ENCODE peak calls at places on chromosomes 3 and 15, in six cellular contexts. C is CD8-positive, alpha-beta T cell; I is PC-3; H is choroid plexus epithelial cell; N is neural progenitor cell; Q is heart left ventricle. W is an unnamed sample.

GRCh38 chr3:95750097-95750496 is 1064.3 kb upstream of the EPHA6 start:
- DNase-seq in Q (no peak), C (no peak), H (no peak), I (no peak), N (no peak), W (no peak)

GRCh38 chr15:80945605-80946004 is 44.0 kb downstream of the MESD start:
- DNase-seq in Q (no peak), C (no peak), I (no peak), H (peak; percentile 37), N (no peak), W (no peak)

GRCh38 chr3:129684270-129684669 is 77.8 kb upstream of the PLXND1 start:
- DNase-seq in Q (no peak), H (no peak), C (no peak), N (no peak), I (no peak), W (no peak)

GRCh38 chr3:152183473-152183872 is 85.3 kb upstream of the MBNL1 start:
- DNase-seq in I (peak; percentile 51), N (peak; percentile 64), C (peak; percentile 58), H (peak; percentile 73), Q (no peak), W (no peak)

GRCh38 chr15:69607101-69607500 is 154.5 kb downstream of the RPLP1 start:
- DNase-seq in Q (no peak), N (peak; percentile 31), I (no peak), H (peak; percentile 37), C (no peak), W (no peak)

GRCh38 chr3:34683851-34684250 is 885.4 kb downstream of the PDCD6IP start:
- DNase-seq in H (peak; percentile 70), Q (no peak), N (peak; percentile 79), I (peak; percentile 71), C (peak; percentile 18), W (no peak)

GRCh38 chr3:129525341-129525968 is 3.0 kb upstream of the RHO start:
- DNase-seq in N (no peak), C (no peak), Q (no peak), H (peak; percentile 57), I (no peak), W (no peak)

GRCh38 chr3:73107788-73108187 is 46.3 kb downstream of the EBLN2 start:
- DNase-seq in H (no peak), I (no peak), Q (no peak), N (no peak), C (no peak), W (no peak)

GRCh38 chr15:70783610-70784021 is 20.3 kb upstream of the UACA start:
- DNase-seq in Q (no peak), H (peak; percentile 60), N (no peak), I (peak; percentile 80), C (no peak), W (no peak)

GRCh38 chr3:4417449-4417848 is 49.6 kb downstream of the SUMF1 start:
- DNase-seq in H (peak; percentile 89), Q (no peak), C (no peak), I (peak; percentile 55), N (no peak), W (no peak)

GRCh38 chr15:90075420-90076289 is 26.6 kb downstream of the IDH2 start:
- DNase-seq in N (no peak), H (no peak), I (peak; percentile 52), C (no peak), Q (no peak), W (no peak)

GRCh38 chr3:40057077-40057476 is 247.7 kb downstream of the MYRIP start:
- DNase-seq in N (no peak), I (no peak), H (no peak), Q (no peak), C (no peak), W (no peak)

GRCh38 chr15:70260096-70260495 is 162.4 kb upstream of the TLE3 start:
- DNase-seq in I (no peak), N (no peak), C (no peak), Q (no peak), H (no peak), W (no peak)

GRCh38 chr3:160564949-160565441 is 376 bp downstream of the KPNA4 start:
- DNase-seq in Q (peak; percentile 84), C (peak; percentile 64), N (peak; percentile 86), I (peak; percentile 52), H (peak; percentile 69), W (peak; percentile 10)

GRCh38 chr3:115913069-115913686 is 289.9 kb downstream of the GAP43 start:
- DNase-seq in N (no peak), I (peak; percentile 50), Q (no peak), H (peak; percentile 47), C (no peak), W (no peak)

GRCh38 chr15:42679285-42680141 is 57.4 kb downstream of the CDAN1 start:
- DNase-seq in Q (no peak), H (no peak), C (no peak), I (peak; percentile 43), N (no peak), W (no peak)

GRCh38 chr15:68598171-68599152 is 19.7 kb downstream of the CORO2B start:
- DNase-seq in C (no peak), N (no peak), I (no peak), H (no peak), Q (no peak), W (no peak)

GRCh38 chr3:119427669-119428068 is 35.7 kb downstream of the TMEM39A start:
- DNase-seq in H (no peak), N (peak; percentile 11), Q (no peak), I (no peak), C (no peak), W (no peak)

GRCh38 chr3:194607592-194608386 is 25.4 kb downstream of the TMEM44 start:
- DNase-seq in Q (no peak), C (no peak), N (no peak), H (no peak), I (no peak), W (no peak)

GRCh38 chr15:81752149-81752942 is 293.5 kb downstream of the MEX3B start:
- DNase-seq in H (peak; percentile 28), N (peak; percentile 41), C (no peak), I (peak; percentile 11), Q (no peak), W (no peak)

GRCh38 chr15:34588046-34588674 is 4.7 kb upstream of the GOLGA8B start:
- DNase-seq in N (peak; percentile 75), Q (no peak), I (peak; percentile 80), H (peak; percentile 91), C (peak; percentile 62), W (no peak)
- H3K4me3 ChIP-seq in N (peak overlapping the region; percentile 33), Q (peak overlapping the region; percentile 29), I (peak overlapping the region; percentile 58), H (peak overlapping the region; percentile 49), C (no peak overlapping the region), W (no peak overlapping the region)

GRCh38 chr3:132573657-132574260 is 23.3 kb upstream of the ACKR4 start:
- DNase-seq in Q (no peak), I (no peak), H (no peak), N (no peak), C (no peak), W (no peak)

GRCh38 chr3:132568427-132568826 is 28.6 kb upstream of the ACKR4 start:
- DNase-seq in C (no peak), Q (no peak), I (no peak), H (no peak), N (no peak), W (no peak)

GRCh38 chr3:132570011-132570410 is 27.1 kb upstream of the ACKR4 start:
- DNase-seq in C (no peak), H (no peak), N (no peak), I (no peak), Q (no peak), W (no peak)

GRCh38 chr3:132569153-132569552 is 27.9 kb upstream of the ACKR4 start:
- DNase-seq in C (no peak), H (no peak), I (no peak), Q (no peak), N (no peak), W (no peak)

GRCh38 chr3:132569580-132569979 is 27.5 kb upstream of the ACKR4 start:
- DNase-seq in N (no peak), H (no peak), I (no peak), C (no peak), Q (no peak), W (no peak)
- H3K4me3 ChIP-seq in N (no peak overlapping the region), H (no peak overlapping the region), I (no peak overlapping the region), C (no peak overlapping the region), Q (no peak overlapping the region), W (no peak overlapping the region)

GRCh38 chr3:100527347-100527735 is 34.9 kb downstream of the TMEM45A start:
- DNase-seq in H (no peak), I (no peak), C (no peak), Q (no peak), N (no peak), W (no peak)

GRCh38 chr3:100522125-100522524 is 29.7 kb downstream of the TMEM45A start:
- DNase-seq in C (no peak), H (no peak), Q (no peak), I (no peak), N (no peak), W (no peak)

GRCh38 chr3:100526613-100527346 is 34.4 kb downstream of the TMEM45A start:
- DNase-seq in N (no peak), I (no peak), C (no peak), Q (no peak), H (peak; percentile 6), W (no peak)

GRCh38 chr3:100523050-100523760 is 30.8 kb downstream of the TMEM45A start:
- DNase-seq in I (no peak), H (no peak), N (no peak), C (no peak), Q (no peak), W (no peak)

DNA sequence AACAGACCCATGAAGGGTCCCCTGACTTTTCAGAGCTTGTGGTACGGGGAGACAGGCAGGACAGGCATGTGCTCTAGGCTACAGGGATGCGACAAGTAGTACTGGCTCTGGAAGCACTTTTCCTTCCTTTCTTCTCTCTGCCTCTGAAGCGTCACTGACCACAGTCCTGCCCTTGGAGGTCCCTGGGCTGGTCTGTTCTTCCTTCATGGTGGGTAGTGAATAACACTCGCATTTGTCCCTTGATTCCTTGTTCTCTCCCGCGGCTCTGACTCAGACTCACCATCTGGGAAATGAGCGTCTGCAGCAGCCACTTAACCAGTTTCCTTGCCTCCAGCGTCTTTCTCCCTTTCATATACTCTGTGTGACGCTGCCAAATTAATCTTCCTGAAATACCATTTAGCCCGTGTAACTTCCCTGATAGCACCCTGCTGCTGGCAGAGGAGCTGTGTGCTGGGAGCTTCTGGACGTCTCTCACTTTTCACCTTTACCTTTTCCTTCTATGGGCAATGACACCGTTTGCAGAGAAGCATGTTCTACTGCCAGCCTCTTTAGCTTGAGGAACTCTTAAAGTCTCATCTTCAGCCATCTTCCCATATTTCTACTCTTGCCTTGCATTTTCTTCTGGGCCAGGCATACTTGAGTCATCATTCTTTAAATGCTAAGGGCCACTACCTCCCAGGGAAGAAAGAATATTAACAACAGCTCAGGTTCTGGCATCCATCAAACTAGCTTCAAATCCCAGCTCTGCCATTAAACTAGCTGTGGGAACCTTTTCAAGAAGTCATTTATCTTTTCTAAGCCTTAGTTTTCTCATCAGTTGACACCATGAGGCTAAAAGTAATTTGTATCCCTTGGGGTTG is 33.6 kb downstream of the TMEM45A start:
- DNase-seq in I (peak; percentile 81), C (no peak), Q (no peak), N (no peak), H (peak; percentile 67), W (no peak)
- H3K4me3 ChIP-seq in I (no peak overlapping the region), C (no peak overlapping the region), Q (no peak overlapping the region), N (no peak overlapping the region), H (no peak overlapping the region), W (no peak overlapping the region)

GRCh38 chr3:47440131-47440530 is 35.6 kb downstream of the SCAP start:
- DNase-seq in I (peak; percentile 31), H (peak; percentile 59), N (peak; percentile 25), C (no peak), Q (no peak), W (no peak)

GRCh38 chr3:47441796-47442551 is 33.8 kb downstream of the SCAP start:
- DNase-seq in H (no peak), Q (no peak), I (no peak), N (no peak), C (no peak), W (no peak)

GRCh38 chr3:47444103-47444502 is 31.6 kb downstream of the SCAP start:
- DNase-seq in I (no peak), H (peak; percentile 32), C (no peak), N (no peak), Q (no peak), W (no peak)

GRCh38 chr3:47443611-47443995 is 32.1 kb downstream of the SCAP start:
- DNase-seq in N (no peak), H (no peak), Q (no peak), I (peak; percentile 65), C (no peak), W (no peak)
- H3K4me3 ChIP-seq in N (no peak overlapping the region), H (no peak overlapping the region), Q (no peak overlapping the region), I (no peak overlapping the region), C (no peak overlapping the region), W (no peak overlapping the region)